ENCODE peak calls at places on chromosomes 11 and 22, in four cellular contexts. W is CD8-positive, alpha-beta memory T cell; N is esophagus squamous epithelium; H is CD4-positive, CD25-positive, alpha-beta regulatory T cell. E is an unnamed sample.

GRCh38 chr11:29534831-29535230 is 482.0 kb downstream of the KCNA4 start:
- DNase-seq in W (no peak), N (no peak), H (no peak), E (no peak)

GRCh38 chr11:2459796-2460531 is 15.2 kb downstream of the KCNQ1 start:
- DNase-seq in H (no peak), N (no peak), W (no peak), E (no peak)

GRCh38 chr22:28800308-28801041 is at the start of gene XBP1:
- DNase-seq in N (peak; percentile 58), H (peak; percentile 88), W (peak; percentile 85), E (peak; percentile 89)

GRCh38 chr11:109552376-109552775 is 130.4 kb downstream of the C11orf87 start:
- DNase-seq in N (no peak), W (no peak), H (no peak), E (no peak)

GRCh38 chr11:62980133-62980760 is 4.5 kb downstream of the SLC22A6 start:
- DNase-seq in H (no peak), N (no peak), W (no peak), E (no peak)

GRCh38 chr11:101331411-101331810 is 201.8 kb upstream of the PGR start:
- DNase-seq in W (no peak), N (no peak), H (no peak), E (no peak)

GRCh38 chr11:78654071-78654470 is 79.4 kb upstream of the NARS2 start:
- DNase-seq in H (no peak), W (no peak), N (no peak), E (no peak)

GRCh38 chr22:49391436-49391835 is 436.2 kb downstream of the BRD1 start:
- DNase-seq in W (no peak), N (no peak), H (no peak), E (no peak)

GRCh38 chr11:19164230-19164855 is 37.4 kb downstream of the CSRP3 start:
- DNase-seq in N (no peak), W (no peak), H (no peak), E (no peak)

GRCh38 chr22:26139320-26139719 is 29.9 kb upstream of the SEZ6L start:
- DNase-seq in H (no peak), W (no peak), N (no peak), E (no peak)

GRCh38 chr11:35250631-35251030 is 111.7 kb downstream of the CD44 start:
- DNase-seq in H (no peak), W (no peak), N (no peak), E (no peak)

GRCh38 chr22:40965936-40966557 is 14.9 kb downstream of the RBX1 start:
- DNase-seq in H (no peak), N (no peak), W (no peak), E (no peak)

GRCh38 chr11:125272092-125272491 is 107.5 kb downstream of the PKNOX2 start:
- DNase-seq in H (no peak), N (no peak), W (no peak), E (no peak)

GRCh38 chr22:48075604-48076400 is 1313.4 kb downstream of the TBC1D22A start:
- DNase-seq in W (no peak), H (no peak), N (no peak), E (no peak)

GRCh38 chr11:720642-721346 is 14.8 kb downstream of the EPS8L2 start:
- DNase-seq in H (no peak), W (no peak), N (no peak), E (peak; percentile 46)

GRCh38 chr11:64844330-64845124 is at the start of gene CDC42BPG:
- DNase-seq in N (no peak), W (peak; percentile 65), H (peak; percentile 76), E (peak; percentile 80)

GRCh38 chr11:129143335-129143734 is 48.8 kb downstream of the ARHGAP32 start:
- DNase-seq in N (no peak), H (no peak), W (no peak), E (no peak)

GRCh38 chr11:68016161-68016903 is 6.2 kb downstream of the ALDH3B1 start:
- DNase-seq in N (no peak), W (no peak), H (no peak), E (no peak)

GRCh38 chr11:57276857-57277505 is 39.9 kb upstream of the APLNR start:
- DNase-seq in H (no peak), W (no peak), N (no peak), E (no peak)

GRCh38 chr11:57277845-57278720 is 41.0 kb upstream of the APLNR start:
- DNase-seq in H (no peak), N (no peak), W (no peak), E (peak; percentile 23)

GRCh38 chr11:57276169-57276854 is 39.3 kb upstream of the APLNR start:
- DNase-seq in H (no peak), W (no peak), N (no peak), E (no peak)

GRCh38 chr11:57279131-57279530 is 42.1 kb upstream of the APLNR start:
- DNase-seq in N (no peak), W (no peak), H (no peak), E (no peak)

GRCh38 chr11:57278721-57279095 is 41.7 kb upstream of the APLNR start:
- DNase-seq in H (no peak), N (no peak), W (no peak), E (no peak)
- H3K27ac ChIP-seq in H (no peak overlapping the region), N (no peak overlapping the region), W (no peak overlapping the region), E (no peak overlapping the region)

GRCh38 chr22:24429411-24430365 is 2.3 kb downstream of the ADORA2A start:
- DNase-seq in N (no peak), W (peak; percentile 37), H (peak; percentile 45), E (peak; percentile 86)
- H3K4me1 ChIP-seq in N (peaks cover 37% of the 10 kb centered on the region), W (peaks cover 86% of the 10 kb centered on the region), H (peaks cover 97% of the 10 kb centered on the region), E (peaks cover 97% of the 10 kb centered on the region)

GRCh38 chr11:66470015-66470414 is 3.3 kb downstream of the PELI3 start:
- DNase-seq in H (no peak), N (no peak), W (no peak), E (no peak)

GRCh38 chr11:66467034-66467659 is 442 bp downstream of the PELI3 start:
- DNase-seq in N (no peak), H (peak; percentile 65), W (no peak), E (no peak)

GRCh38 chr11:66469441-66469840 is 2.7 kb downstream of the PELI3 start:
- DNase-seq in N (no peak), H (no peak), W (no peak), E (no peak)

GRCh38 chr11:66467756-66468155 is 1.1 kb downstream of the PELI3 start:
- DNase-seq in N (no peak), W (no peak), H (peak; percentile 11), E (no peak)

DNA sequence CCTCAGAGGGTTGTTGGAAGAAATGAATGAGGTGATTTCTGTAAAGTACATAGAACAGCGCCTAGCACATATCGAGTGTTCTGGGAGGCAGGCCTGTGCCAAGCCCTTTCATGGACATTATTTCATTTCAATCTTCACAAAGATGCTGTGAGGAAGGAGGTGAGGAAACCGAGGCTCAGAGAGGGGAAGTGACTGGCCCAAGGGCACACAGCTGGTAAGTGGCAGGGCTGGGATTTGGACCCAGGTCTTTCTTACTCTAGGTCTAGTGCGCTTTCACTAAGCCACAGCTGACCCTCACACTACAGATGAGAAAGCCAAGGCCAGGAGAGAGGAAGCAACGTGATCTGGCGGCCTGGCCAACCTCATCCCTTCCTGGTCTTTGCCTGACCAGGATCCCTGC is 2.0 kb downstream of the PELI3 start:
- DNase-seq in N (no peak), W (no peak), H (no peak), E (no peak)
- H3K27ac ChIP-seq in N (no peak overlapping the region), W (no peak overlapping the region), H (no peak overlapping the region), E (no peak overlapping the region)

DNA sequence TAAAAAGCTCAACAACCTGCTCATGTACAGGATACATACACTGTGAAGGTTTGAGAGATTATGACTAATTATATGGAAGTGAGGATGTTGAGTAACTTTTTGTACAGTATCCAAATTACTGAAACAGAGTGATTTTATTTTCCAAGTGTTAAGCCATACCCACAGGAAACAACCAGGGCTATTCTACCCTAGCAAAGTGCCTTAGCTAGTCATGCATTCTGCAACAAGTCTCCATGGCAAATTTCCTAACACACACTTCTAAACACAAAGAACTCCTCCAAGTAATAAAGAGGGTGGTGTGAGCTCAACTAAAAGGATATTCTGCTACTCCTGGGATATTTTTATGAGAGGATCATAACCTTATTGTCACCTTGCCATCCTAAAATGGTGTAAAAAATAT is 4.4 kb downstream of the LGR4 start:
- DNase-seq in W (no peak), N (no peak), H (no peak), E (no peak)
- H3K4me1 ChIP-seq in W (peaks cover 9% of the 10 kb centered on the region), N (peaks cover 32% of the 10 kb centered on the region), H (peaks cover 11% of the 10 kb centered on the region), E (no peaks in the 10 kb centered on the region)

GRCh38 chr11:45150943-45151342 is 4.5 kb downstream of the PRDM11 start:
- DNase-seq in N (no peak), W (no peak), H (no peak), E (no peak)

GRCh38 chr11:45154276-45154675 is 7.8 kb downstream of the PRDM11 start:
- DNase-seq in H (no peak), W (no peak), N (no peak), E (no peak)

GRCh38 chr11:45155058-45155551 is 8.7 kb downstream of the PRDM11 start:
- DNase-seq in H (no peak), W (no peak), N (no peak), E (no peak)

GRCh38 chr11:45151362-45151982 is 5.0 kb downstream of the PRDM11 start:
- DNase-seq in H (no peak), W (no peak), N (no peak), E (no peak)

DNA sequence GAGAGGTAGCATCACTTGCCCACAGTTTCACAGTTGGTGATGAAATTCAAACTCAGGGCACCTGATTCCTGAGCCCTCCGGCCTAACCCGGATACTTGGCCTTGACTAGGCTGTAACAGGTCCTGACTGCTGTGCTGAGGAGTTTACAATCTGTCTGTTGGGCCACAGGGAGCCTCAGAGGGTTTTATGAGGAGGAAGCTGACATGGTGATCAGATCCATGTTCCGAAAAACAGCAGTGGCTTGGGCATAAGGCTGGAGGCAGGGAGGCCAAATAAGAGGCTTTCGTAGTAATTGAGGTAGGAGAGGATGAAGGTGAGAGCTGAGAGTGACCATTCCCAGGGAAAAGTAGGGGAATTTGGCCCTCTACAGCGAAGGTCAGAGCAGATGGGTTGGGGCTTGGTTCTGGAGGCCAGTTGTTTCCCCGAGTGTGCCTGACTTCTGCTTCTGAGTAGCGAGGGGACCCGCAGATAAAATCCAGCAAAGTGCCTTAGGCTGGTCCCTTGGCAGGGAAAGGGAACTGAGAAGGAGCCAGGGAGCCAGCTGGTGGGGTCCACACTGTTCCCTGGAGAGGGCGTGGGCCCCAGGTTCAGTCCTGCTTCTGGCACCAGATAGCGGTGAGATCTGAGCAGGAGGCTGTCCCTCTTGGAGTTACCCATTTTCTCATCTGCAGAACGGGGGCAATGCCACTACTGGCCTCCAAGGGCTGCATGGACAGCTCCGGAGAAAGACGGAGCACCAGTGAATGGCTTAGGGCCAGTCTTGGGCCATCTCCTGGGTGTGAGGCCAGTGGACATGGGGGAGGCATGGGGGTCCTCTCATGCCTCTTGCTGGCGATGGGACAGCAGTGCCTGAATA is 6.5 kb downstream of the PRDM11 start:
- DNase-seq in H (no peak), W (no peak), N (no peak), E (no peak)
- H3K27ac ChIP-seq in H (no peak overlapping the region), W (no peak overlapping the region), N (no peak overlapping the region), E (no peak overlapping the region)